ENCODE peak calls at places on chromosomes 3 and 15, in nine cellular contexts. A is glutamatergic neuron; R is LoVo; Y is HL-60; K is heart right ventricle; Z is T-helper 22 cell; N is CD14-positive monocyte; M is activated B cell treated with CpG ODN at 0.5 μM for 24 hours; F is CD8-positive, alpha-beta T cell. V is an unnamed sample.

GRCh38 chr3:59212128-59212764 is 162.4 kb upstream of the CFAP20DC start:
- DNase-seq in A (no peak), R (peak), Y (peak), K (no peak), Z (no peak), N (no peak), M (no peak), F (no peak), V (peak)

GRCh38 chr15:101322849-101323477 is 27.9 kb upstream of the SNRPA1 start:
- DNase-seq in A (no peak), R (no peak), Y (no peak), K (no peak), Z (no peak), N (no peak), M (no peak), F (no peak), V (no peak)

GRCh38 chr15:34584321-34584668 is 844 bp upstream of the GOLGA8B start:
- DNase-seq in A (no peak), R (no peak), Y (no peak), K (no peak), Z (no peak), N (no peak), M (no peak), F (no peak), V (no peak)

GRCh38 chr15:71517751-71518150 is 292.6 kb upstream of the NR2E3 start:
- DNase-seq in A (no peak), R (no peak), Y (no peak), K (no peak), Z (no peak), N (no peak), M (no peak), F (no peak), V (no peak)

GRCh38 chr15:64697911-64698369 is 77.4 kb downstream of the RBPMS2 start:
- DNase-seq in A (no peak), R (no peak), Y (no peak), K (no peak), Z (no peak), N (no peak), M (no peak), F (no peak), V (no peak)

GRCh38 chr3:125079675-125080045 is 23.9 kb upstream of the HEG1 start:
- DNase-seq in A (no peak), R (no peak), Y (no peak), K (no peak), Z (no peak), N (no peak), M (no peak), F (no peak), V (no peak)

GRCh38 chr15:63971427-63971805 is 74.9 kb downstream of the DAPK2 start:
- DNase-seq in A (no peak), R (no peak), Y (no peak), K (no peak), Z (no peak), N (no peak), M (no peak), F (peak), V (no peak)

GRCh38 chr3:44055951-44056350 is 185.7 kb upstream of the TOPAZ1 start:
- DNase-seq in A (no peak), R (no peak), Y (no peak), K (no peak), Z (no peak), N (no peak), M (no peak), F (no peak), V (no peak)

GRCh38 chr3:32278714-32279113 is 40.2 kb downstream of the CMTM8 start:
- DNase-seq in A (no peak), R (no peak), Y (no peak), K (no peak), Z (no peak), N (no peak), M (no peak), F (no peak), V (no peak)

GRCh38 chr15:43516185-43516584 is 1.2 kb upstream of the MAP1A start:
- DNase-seq in A (no peak), R (no peak), Y (no peak), K (peak), Z (no peak), N (no peak), M (no peak), F (no peak), V (no peak)

GRCh38 chr3:126287536-126288181 is 69.5 kb downstream of the KLF15 start:
- DNase-seq in A (peak), R (peak), Y (no peak), K (peak), Z (no peak), N (no peak), M (no peak), F (no peak), V (peak)

GRCh38 chr3:127073931-127074820 is 91.3 kb downstream of the PLXNA1 start:
- DNase-seq in A (no peak), R (no peak), Y (no peak), K (no peak), Z (no peak), N (peak), M (no peak), F (no peak), V (no peak)

GRCh38 chr15:92970656-92971055 is 70.5 kb downstream of the CHD2 start:
- DNase-seq in A (no peak), R (no peak), Y (no peak), K (no peak), Z (no peak), N (no peak), M (no peak), F (no peak), V (no peak)

GRCh38 chr15:68821190-68821897 is 649 bp upstream of the ANP32A start:
- DNase-seq in A (no peak), R (peak), Y (no peak), K (no peak), Z (no peak), N (no peak), M (no peak), F (no peak), V (no peak)

GRCh38 chr3:94176886-94177285 is 114.0 kb downstream of the NSUN3 start:
- DNase-seq in A (no peak), R (no peak), Y (no peak), K (no peak), Z (no peak), N (no peak), M (no peak), F (no peak), V (no peak)

GRCh38 chr3:182765287-182765686 is 28.0 kb upstream of the ATP11B start:
- DNase-seq in A (no peak), R (no peak), Y (no peak), K (no peak), Z (no peak), N (no peak), M (no peak), F (no peak), V (no peak)

GRCh38 chr3:70726966-70727365 is 414.5 kb upstream of the MDFIC2 start:
- DNase-seq in A (no peak), R (no peak), Y (no peak), K (no peak), Z (no peak), N (no peak), M (no peak), F (no peak), V (no peak)

GRCh38 chr15:42140383-42141070 is 15.9 kb downstream of the PLA2G4F start:
- DNase-seq in A (no peak), R (peak), Y (no peak), K (no peak), Z (no peak), N (no peak), M (no peak), F (no peak), V (no peak)

GRCh38 chr3:86996261-86996955 is 5.5 kb upstream of the VGLL3 start:
- DNase-seq in A (no peak), R (no peak), Y (no peak), K (no peak), Z (no peak), N (no peak), M (no peak), F (no peak), V (no peak)

V was measured in smooth muscle cell of the brain vasculature.